ENCODE peak calls at places on chromosomes 5 and 9, in nine cellular contexts. X is brain microvascular endothelial cell, C is substantia nigra, I is cardiac muscle cell, O is colonic mucosa, A is SJSA1, T is GM12878, F is upper lobe of right lung, G is GM23248. P is an unnamed sample.

GRCh38 chr5:16483361-16483760 is 17.8 kb upstream of the ZNF622 start:
- DNase-seq in X (no peak), C (no peak), I (no peak), O (peak; percentile 56), A (no peak), T (no peak), F (no peak), G (no peak), P (no peak)

GRCh38 chr5:112124788-112125187 is 294.3 kb downstream of the EPB41L4A start:
- DNase-seq in X (no peak), C (no peak), I (no peak), O (no peak), A (no peak), T (no peak), F (no peak), G (no peak), P (no peak)

GRCh38 chr5:133714161-133714915 is 102.0 kb upstream of the FSTL4 start:
- DNase-seq in X (no peak), C (no peak), I (no peak), O (no peak), A (peak; percentile 38), T (no peak), F (no peak), G (peak; percentile 15), P (no peak)

GRCh38 chr5:63843190-63843589 is 119.1 kb downstream of the HTR1A start:
- DNase-seq in X (no peak), C (no peak), I (no peak), O (peak; percentile 57), A (no peak), T (no peak), F (no peak), G (no peak), P (no peak)

GRCh38 chr9:29802454-29802853 is 2229.2 kb upstream of the C9orf72 start:
- DNase-seq in X (no peak), C (no peak), I (no peak), O (no peak), A (no peak), T (no peak), F (no peak), G (no peak), P (no peak)

GRCh38 chr5:98593418-98593817 is 180.0 kb upstream of the RGMB start:
- DNase-seq in X (no peak), C (no peak), I (no peak), O (no peak), A (no peak), T (no peak), F (no peak), G (no peak), P (no peak)

GRCh38 chr5:125129151-125129806 is 382.8 kb upstream of the ZNF608 start:
- DNase-seq in X (no peak), C (no peak), I (no peak), O (no peak), A (no peak), T (no peak), F (no peak), G (peak; percentile 19), P (no peak)

GRCh38 chr5:140351609-140352334 is 5.4 kb upstream of the HBEGF start:
- DNase-seq in X (peak; percentile 79), C (no peak), I (peak; percentile 82), O (peak; percentile 87), A (peak; percentile 78), T (no peak), F (no peak), G (peak; percentile 71), P (peak; percentile 59)

GRCh38 chr9:136857606-136858412 is 5.7 kb downstream of the MAMDC4 start:
- DNase-seq in X (no peak), C (no peak), I (no peak), O (peak; percentile 86), A (no peak), T (no peak), F (no peak), G (no peak), P (peak; percentile 85)

GRCh38 chr5:169650701-169651331 is 13.7 kb downstream of the DOCK2 start:
- DNase-seq in X (peak; percentile 72), C (no peak), I (no peak), O (no peak), A (no peak), T (peak; percentile 76), F (no peak), G (peak; percentile 79), P (no peak)

GRCh38 chr9:130904070-130905044 is 7.7 kb upstream of the QRFP start:
- DNase-seq in X (no peak), C (no peak), I (no peak), O (no peak), A (no peak), T (no peak), F (no peak), G (no peak), P (no peak)

GRCh38 chr9:88751781-88752180 is 216.8 kb downstream of the NXNL2 start:
- DNase-seq in X (no peak), C (no peak), I (no peak), O (no peak), A (no peak), T (no peak), F (no peak), G (no peak), P (no peak)

GRCh38 chr5:148393390-148393741 is 9.6 kb downstream of the FBXO38 start:
- DNase-seq in X (no peak), C (no peak), I (no peak), O (no peak), A (no peak), T (no peak), F (no peak), G (no peak), P (no peak)

GRCh38 chr5:131994533-131995226 is 16.8 kb downstream of the ACSL6 start:
- DNase-seq in X (no peak), C (no peak), I (peak; percentile 33), O (no peak), A (no peak), T (no peak), F (peak; percentile 25), G (no peak), P (no peak)

GRCh38 chr9:81801190-81801589 is 111.8 kb upstream of the TLE1 start:
- DNase-seq in X (peak; percentile 37), C (no peak), I (no peak), O (no peak), A (no peak), T (no peak), F (no peak), G (peak; percentile 61), P (no peak)

GRCh38 chr9:122904466-122904822 is 715 bp downstream of the RC3H2 start:
- DNase-seq in X (peak; percentile 22), C (peak; percentile 23), I (peak; percentile 64), O (peak; percentile 44), A (peak; percentile 56), T (no peak), F (peak; percentile 69), G (peak; percentile 65), P (peak; percentile 10)
- H3K27ac ChIP-seq in X (peak overlapping the region; percentile 94), C (peak overlapping the region; percentile 88), I (peak overlapping the region; percentile 97), O (peak overlapping the region; percentile 95), A (peak overlapping the region; percentile 63), T (peak overlapping the region; percentile 92), F (peak overlapping the region; percentile 91), G (peak overlapping the region; percentile 81), P (peak overlapping the region; percentile 81)

DNA sequence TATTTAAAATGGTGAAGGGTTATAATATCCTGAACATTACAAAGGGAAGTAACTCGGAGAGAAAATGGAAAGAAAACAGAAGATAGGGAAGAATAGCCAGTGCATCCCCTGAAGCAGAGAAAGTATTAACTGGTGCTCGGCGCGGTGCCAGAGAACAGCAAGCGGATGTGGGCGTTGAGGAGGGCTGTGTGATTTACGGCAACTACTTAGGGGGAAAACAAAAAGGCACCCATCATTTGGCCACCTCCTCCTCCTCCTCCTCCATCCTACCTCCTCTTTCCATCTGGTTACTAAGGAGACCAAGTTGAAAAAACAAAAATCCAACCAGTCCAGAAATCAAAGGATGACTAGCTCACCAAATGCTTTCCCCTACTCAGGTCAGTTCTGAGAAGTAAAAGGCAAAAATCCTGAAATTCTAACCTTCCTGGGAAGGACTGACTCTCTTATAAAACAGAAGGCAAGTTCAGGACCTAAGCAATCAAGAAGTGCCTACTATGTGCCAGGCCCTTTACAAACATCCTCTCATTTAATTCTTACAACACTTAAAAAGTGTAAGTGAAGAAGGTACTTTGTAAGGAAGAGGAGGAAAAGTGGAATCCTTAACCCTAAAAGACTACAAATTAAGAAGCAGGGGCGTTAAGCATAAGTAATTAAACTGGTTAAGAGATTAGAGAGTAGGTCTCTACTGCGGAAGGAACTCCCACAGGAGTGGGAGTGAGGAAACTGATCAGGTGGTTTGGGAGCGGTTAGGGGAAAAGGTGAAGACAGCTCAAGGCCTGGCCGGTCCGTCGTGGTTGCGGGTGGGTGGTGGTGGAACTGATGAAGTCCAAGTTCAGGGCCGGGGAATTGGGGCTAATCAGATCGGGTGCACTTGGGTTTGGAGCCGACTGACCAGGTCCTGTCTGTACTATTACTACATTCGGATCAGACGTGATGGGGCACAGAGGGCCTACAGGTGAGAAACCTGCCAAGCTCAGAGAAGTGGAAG is 1.0 kb downstream of the MED27 start:
- DNase-seq in X (no peak), C (no peak), I (peak; percentile 5), O (peak; percentile 24), A (no peak), T (no peak), F (no peak), G (peak; percentile 81), P (no peak)
- H3K27ac ChIP-seq in X (no peak overlapping the region), C (peak overlapping the region; percentile 9), I (peak overlapping the region; percentile 74), O (no peak overlapping the region), A (no peak overlapping the region), T (peak overlapping the region; percentile 28), F (peak overlapping the region; percentile 70), G (peak overlapping the region; percentile 58), P (no peak overlapping the region)

DNA sequence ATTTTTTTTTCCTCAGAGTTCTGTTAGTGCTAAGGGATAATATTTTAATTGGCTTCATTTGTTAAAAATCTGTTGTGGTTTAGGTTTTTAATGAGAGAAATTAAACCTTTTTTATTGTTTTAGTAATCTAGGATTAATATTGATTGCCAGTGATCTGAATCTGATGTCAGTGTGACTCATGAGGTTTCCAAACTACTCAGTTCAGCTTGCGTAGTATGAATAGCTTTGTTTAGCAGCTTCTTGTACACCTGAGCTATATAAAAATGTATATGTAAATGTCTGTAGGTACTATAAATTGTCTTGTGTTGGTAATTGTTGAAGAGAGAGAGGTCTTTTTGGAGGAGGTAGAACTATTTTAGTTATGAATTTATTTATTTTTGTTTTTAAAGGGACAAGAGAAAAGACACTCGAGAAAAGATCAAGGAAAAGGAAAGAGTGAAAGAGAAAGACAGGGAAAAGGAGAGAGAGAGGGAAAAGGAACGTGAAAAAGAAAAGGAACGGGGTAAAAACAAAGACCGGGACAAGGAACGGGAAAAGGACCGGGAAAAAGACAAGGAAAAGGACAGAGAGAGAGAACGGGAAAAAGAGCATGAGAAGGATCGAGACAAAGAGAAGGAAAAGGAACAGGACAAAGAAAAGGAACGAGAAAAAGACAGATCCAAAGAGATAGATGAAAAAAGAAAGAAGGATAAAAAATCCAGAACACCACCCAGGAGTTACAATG is 26.3 kb downstream of the SREK1 start:
- DNase-seq in X (no peak), C (no peak), I (no peak), O (no peak), A (no peak), T (no peak), F (no peak), G (no peak), P (no peak)
- H3K27ac ChIP-seq in X (no peak overlapping the region), C (no peak overlapping the region), I (no peak overlapping the region), O (no peak overlapping the region), A (no peak overlapping the region), T (no peak overlapping the region), F (no peak overlapping the region), G (no peak overlapping the region), P (no peak overlapping the region)

DNA sequence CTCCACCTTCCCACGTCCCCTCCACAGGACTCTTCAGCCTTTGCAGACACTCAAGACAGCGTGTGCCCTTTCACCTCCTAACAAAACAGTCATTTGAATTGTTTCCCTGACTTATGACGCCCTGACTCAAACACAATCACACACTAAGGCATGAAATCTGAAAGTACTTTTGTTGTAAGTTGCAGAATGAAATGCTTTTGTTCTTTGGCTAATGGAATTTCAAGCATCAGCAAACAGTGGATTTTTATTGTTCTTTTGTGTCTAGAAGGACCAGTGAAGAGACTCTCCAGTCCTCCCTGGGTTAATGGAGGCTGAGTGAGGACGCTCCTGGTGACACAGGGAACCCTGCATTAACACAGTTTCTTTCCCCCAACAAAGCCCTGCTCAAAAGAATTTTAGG is 380.1 kb downstream of the CTNND2 start:
- DNase-seq in X (no peak), C (no peak), I (no peak), O (no peak), A (no peak), T (no peak), F (no peak), G (no peak), P (no peak)
- H3K27ac ChIP-seq in X (no peak overlapping the region), C (peak overlapping the region; percentile 92), I (peak overlapping the region; percentile 41), O (no peak overlapping the region), A (no peak overlapping the region), T (no peak overlapping the region), F (no peak overlapping the region), G (no peak overlapping the region), P (no peak overlapping the region)

P was measured in pancreas.